ENCODE peak calls at places on chromosomes 13 and 19, in ten cellular contexts. A, S, D, O, Q, U, C, H, Y and B are unnamed samples.

GRCh38 chr19:41000310-41000737 is 9.2 kb downstream of the CYP2B6 start:
- DNase-seq in A (no peak), S (no peak), D (no peak), O (peak), Q (no peak), U (no peak), C (peak), H (no peak), Y (no peak), B (no peak)

GRCh38 chr13:83162493-83162892 is 719.8 kb downstream of the SLITRK1 start:
- DNase-seq in A (no peak), S (no peak), D (no peak), O (no peak), Q (peak), U (no peak), C (peak), H (no peak), Y (no peak), B (no peak)

GRCh38 chr19:39413903-39414608 is 1.6 kb downstream of the PLEKHG2 start:
- DNase-seq in A (peak), S (peak), D (no peak), O (no peak), Q (peak), U (no peak), C (peak), H (peak), Y (no peak), B (no peak)

GRCh38 chr19:31258211-31259052 is 90.8 kb downstream of the TSHZ3 start:
- DNase-seq in A (no peak), S (no peak), D (no peak), O (no peak), Q (no peak), U (no peak), C (no peak), H (no peak), Y (no peak), B (no peak)

GRCh38 chr19:45500918-45501729 is 2.9 kb downstream of the PPM1N start:
- DNase-seq in A (no peak), S (no peak), D (no peak), O (no peak), Q (no peak), U (no peak), C (no peak), H (no peak), Y (no peak), B (no peak)

GRCh38 chr13:56713656-56714055 is 427.1 kb upstream of the PRR20A start:
- DNase-seq in A (no peak), S (no peak), D (no peak), O (no peak), Q (no peak), U (no peak), C (no peak), H (no peak), Y (no peak), B (no peak)

GRCh38 chr13:21800847-21801616 is 130.2 kb downstream of the FGF9 start:
- DNase-seq in A (no peak), S (no peak), D (no peak), O (no peak), Q (peak), U (no peak), C (no peak), H (no peak), Y (no peak), B (no peak)

GRCh38 chr19:40279761-40280607 is 5.2 kb downstream of the AKT2 start:
- DNase-seq in A (no peak), S (no peak), D (no peak), O (no peak), Q (no peak), U (no peak), C (no peak), H (peak), Y (no peak), B (no peak)

GRCh38 chr13:22848539-22849052 is 332.2 kb upstream of the SGCG start:
- DNase-seq in A (no peak), S (no peak), D (no peak), O (no peak), Q (no peak), U (no peak), C (no peak), H (no peak), Y (peak), B (no peak)

GRCh38 chr19:50046649-50047503 is 21.1 kb downstream of the ZNF473 start:
- DNase-seq in A (peak), S (no peak), D (peak), O (peak), Q (peak), U (no peak), C (peak), H (no peak), Y (no peak), B (no peak)

GRCh38 chr19:16957151-16957662 is 68.4 kb downstream of the F2RL3 start:
- DNase-seq in A (no peak), S (no peak), D (no peak), O (peak), Q (no peak), U (no peak), C (no peak), H (no peak), Y (no peak), B (no peak)

GRCh38 chr13:98941536-98941935 is 36.3 kb downstream of the DOCK9 start:
- DNase-seq in A (no peak), S (no peak), D (no peak), O (no peak), Q (no peak), U (no peak), C (no peak), H (peak), Y (no peak), B (no peak)

GRCh38 chr19:37905936-37906867 is at the start of gene WDR87:
- DNase-seq in A (peak), S (peak), D (no peak), O (peak), Q (no peak), U (no peak), C (peak), H (peak), Y (peak), B (no peak)

GRCh38 chr13:99605417-99606321 is 104.4 kb downstream of the TM9SF2 start:
- DNase-seq in A (peak), S (peak), D (no peak), O (peak), Q (no peak), U (no peak), C (peak), H (peak), Y (no peak), B (peak)

GRCh38 chr13:32125221-32125621 is 93.6 kb downstream of the FRY start:
- DNase-seq in A (peak), S (peak), D (no peak), O (no peak), Q (peak), U (no peak), C (no peak), H (no peak), Y (no peak), B (no peak)

GRCh38 chr19:1270168-1270853 is 1.2 kb downstream of the CIRBP start:
- DNase-seq in A (peak), S (no peak), D (no peak), O (no peak), Q (no peak), U (no peak), C (no peak), H (peak), Y (no peak), B (no peak)

GRCh38 chr19:7619671-7620441 is 9.5 kb downstream of the XAB2 start:
- DNase-seq in A (no peak), S (no peak), D (no peak), O (no peak), Q (no peak), U (no peak), C (no peak), H (no peak), Y (no peak), B (no peak)

GRCh38 chr13:112943309-112944125 is 25.5 kb upstream of the MCF2L start:
- DNase-seq in A (no peak), S (no peak), D (no peak), O (peak), Q (peak), U (no peak), C (peak), H (peak), Y (peak), B (no peak)

GRCh38 chr13:73966331-73966730 is 167.9 kb downstream of the KLF12 start:
- DNase-seq in A (no peak), S (no peak), D (no peak), O (no peak), Q (no peak), U (no peak), C (no peak), H (no peak), Y (no peak), B (no peak)

GRCh38 chr19:4199699-4200293 is 17.3 kb downstream of the ANKRD24 start:
- DNase-seq in A (no peak), S (no peak), D (no peak), O (peak), Q (no peak), U (no peak), C (peak), H (no peak), Y (no peak), B (no peak)

GRCh38 chr13:99314640-99315176 is 7.5 kb upstream of the GPR183 start:
- DNase-seq in A (no peak), S (no peak), D (no peak), O (peak), Q (peak), U (no peak), C (no peak), H (no peak), Y (no peak), B (no peak)

GRCh38 chr19:42153606-42154405 is 21.6 kb upstream of the POU2F2 start:
- DNase-seq in A (no peak), S (no peak), D (no peak), O (no peak), Q (no peak), U (no peak), C (no peak), H (no peak), Y (peak), B (no peak)

GRCh38 chr13:99477493-99477892 is 23.8 kb upstream of the TM9SF2 start:
- DNase-seq in A (no peak), S (no peak), D (no peak), O (no peak), Q (no peak), U (no peak), C (no peak), H (no peak), Y (no peak), B (no peak)

GRCh38 chr13:20565120-20565736 is 1.7 kb upstream of the IFT88 start:
- DNase-seq in A (no peak), S (no peak), D (no peak), O (no peak), Q (no peak), U (no peak), C (peak), H (no peak), Y (no peak), B (no peak)

GRCh38 chr13:43006893-43007631 is 15.0 kb upstream of the EPSTI1 start:
- DNase-seq in A (no peak), S (no peak), D (no peak), O (no peak), Q (peak), U (no peak), C (no peak), H (no peak), Y (no peak), B (no peak)

GRCh38 chr13:22194106-22194810 is 523.4 kb downstream of the FGF9 start:
- DNase-seq in A (no peak), S (no peak), D (no peak), O (no peak), Q (no peak), U (no peak), C (no peak), H (no peak), Y (no peak), B (no peak)

GRCh38 chr13:41554626-41555386 is 97.5 kb downstream of the RGCC start:
- DNase-seq in A (no peak), S (no peak), D (no peak), O (peak), Q (no peak), U (no peak), C (no peak), H (peak), Y (no peak), B (no peak)

GRCh38 chr13:95623141-95623540 is 21.4 kb downstream of the DZIP1 start:
- DNase-seq in A (no peak), S (no peak), D (no peak), O (no peak), Q (no peak), U (no peak), C (no peak), H (no peak), Y (no peak), B (no peak)

GRCh38 chr19:54418030-54418929 is 3.0 kb downstream of the TTYH1 start:
- DNase-seq in A (no peak), S (no peak), D (no peak), O (no peak), Q (peak), U (no peak), C (peak), H (peak), Y (no peak), B (no peak)

GRCh38 chr19:18895038-18895827 is 725 bp downstream of the CERS1 start:
- DNase-seq in A (no peak), S (peak), D (no peak), O (no peak), Q (no peak), U (no peak), C (peak), H (peak), Y (no peak), B (no peak)

GRCh38 chr19:36212895-36213294 is 1.6 kb downstream of the ZNF565 start:
- DNase-seq in A (no peak), S (no peak), D (no peak), O (no peak), Q (no peak), U (no peak), C (no peak), H (no peak), Y (no peak), B (no peak)

GRCh38 chr19:36214388-36215275 is at the start of the genes ZNF146 and ZNF565:
- DNase-seq in A (peak), S (peak), D (peak), O (peak), Q (peak), U (peak), C (peak), H (peak), Y (peak), B (peak)

GRCh38 chr19:36210497-36210896 is 4.0 kb downstream of the ZNF565 start:
- DNase-seq in A (no peak), S (no peak), D (no peak), O (no peak), Q (peak), U (no peak), C (no peak), H (no peak), Y (no peak), B (no peak)

GRCh38 chr19:36213793-36214387 is 575 bp downstream of the ZNF565 start:
- DNase-seq in A (peak), S (no peak), D (no peak), O (no peak), Q (peak), U (no peak), C (no peak), H (no peak), Y (no peak), B (no peak)

DNA sequence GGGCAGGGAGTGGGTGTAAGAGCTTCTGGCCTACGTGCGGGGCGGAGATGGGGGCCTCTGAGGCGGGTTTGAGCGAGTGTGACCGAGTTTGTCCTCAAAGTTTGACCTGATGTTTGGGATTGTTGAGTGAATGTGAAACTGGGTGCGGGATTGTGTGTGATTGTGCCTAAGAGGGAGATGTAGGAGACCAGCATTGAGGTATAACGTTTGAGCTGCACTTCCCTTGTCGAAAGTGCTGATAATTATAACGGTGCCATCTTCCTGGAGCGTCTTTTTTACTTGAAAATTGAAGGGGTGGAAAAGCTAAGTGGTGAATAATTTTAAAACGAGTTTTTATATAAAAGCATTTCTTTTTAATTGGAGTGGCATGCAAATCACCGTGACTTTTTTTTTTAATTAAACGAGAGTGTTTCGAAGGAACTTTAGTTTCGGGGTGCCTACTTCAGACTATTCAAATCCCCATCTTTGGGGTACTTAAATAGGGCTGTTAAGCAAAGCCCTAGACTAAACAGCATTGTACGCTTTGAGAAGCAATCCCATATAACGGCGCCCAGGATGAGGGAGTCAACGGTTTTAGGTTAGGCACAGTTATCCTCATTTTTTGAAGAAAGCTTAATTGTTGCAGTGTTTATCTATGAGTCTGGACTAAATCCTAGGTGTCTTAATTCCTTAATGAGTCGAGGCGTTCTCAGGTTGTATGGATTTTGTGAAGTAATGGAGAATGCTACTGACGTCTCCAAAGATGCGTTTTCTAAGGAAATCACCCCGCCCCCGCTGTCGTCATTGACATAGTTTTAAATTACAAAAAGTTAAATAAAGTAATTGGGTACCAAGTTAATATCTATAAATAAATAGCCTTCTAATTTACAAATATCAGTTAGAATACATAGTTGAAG is 618 bp downstream of the ZNF146 start:
- DNase-seq in A (no peak), S (no peak), D (no peak), O (no peak), Q (peak), U (no peak), C (peak), H (no peak), Y (no peak), B (no peak)
- TF ChIP-seq POLR2A in A (no peak), S (no peak), D (no peak), O (no peak), Q (peak), U (no peak), C (no peak), H (no peak), Y (no peak), B (no peak)

GRCh38 chr19:11375143-11375948 is 880 bp downstream of the SWSAP1 start:
- DNase-seq in A (peak), S (peak), D (no peak), O (peak), Q (no peak), U (no peak), C (no peak), H (peak), Y (peak), B (no peak)
- TF ChIP-seq POLR2A in A (no peak), S (peak), D (peak), O (peak), Q (no peak), U (peak), C (no peak), H (peak), Y (peak), B (no peak)

DNA sequence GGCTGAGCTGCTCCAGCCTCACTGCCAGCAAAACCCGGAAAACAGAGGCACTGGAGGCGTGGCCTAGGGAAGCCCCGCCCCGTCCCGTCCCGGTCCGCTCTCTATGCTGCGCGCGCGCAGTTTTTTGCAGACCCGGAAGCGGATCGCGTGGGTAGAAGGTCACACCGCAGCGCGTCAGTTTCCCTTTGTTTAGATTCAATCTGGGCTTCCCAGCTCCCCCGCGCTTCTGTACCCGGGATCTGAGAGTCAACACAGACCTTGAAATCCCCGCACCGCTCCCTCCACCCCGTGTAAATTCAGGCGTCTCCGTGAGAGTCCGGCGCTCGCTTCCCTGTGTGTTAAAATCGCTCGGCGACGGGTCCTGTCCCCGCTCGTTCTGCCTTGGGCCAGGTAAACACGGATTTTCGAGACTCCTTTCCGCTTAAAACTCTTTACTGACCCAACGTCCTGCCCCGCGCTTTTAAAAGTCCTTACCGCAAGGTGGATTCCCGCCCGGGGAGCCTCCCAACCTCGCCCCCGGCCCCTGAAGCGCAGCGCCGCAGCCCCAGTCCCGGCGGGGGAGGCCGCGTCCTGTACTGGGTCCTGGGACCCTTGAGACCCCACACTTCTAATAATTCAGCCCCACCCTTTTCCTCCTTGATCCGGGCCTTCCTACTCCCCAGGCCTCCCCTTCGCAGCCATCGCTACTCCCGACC is at the start of gene ZNF610:
- DNase-seq in A (peak), S (peak), D (peak), O (peak), Q (peak), U (peak), C (no peak), H (peak), Y (peak), B (peak)
- TF ChIP-seq POLR2A in A (no peak), S (peak), D (peak), O (peak), Q (peak), U (peak), C (no peak), H (peak), Y (peak), B (no peak)

GRCh38 chr19:47760632-47760999 is 15.3 kb downstream of the NOP53 start:
- DNase-seq in A (no peak), S (no peak), D (no peak), O (no peak), Q (no peak), U (no peak), C (no peak), H (no peak), Y (no peak), B (no peak)
- TF ChIP-seq POLR2A in A (no peak), S (no peak), D (no peak), O (no peak), Q (no peak), U (no peak), C (no peak), H (no peak), Y (no peak), B (no peak)

GRCh38 chr13:89832827-89833226 is 1514.7 kb upstream of the MIR17HG start:
- DNase-seq in A (no peak), S (no peak), D (no peak), O (no peak), Q (peak), U (no peak), C (peak), H (no peak), Y (no peak), B (no peak)
- TF ChIP-seq POLR2A in A (no peak), S (no peak), D (no peak), O (no peak), Q (no peak), U (no peak), C (no peak), H (no peak), Y (no peak), B (no peak)